ENCODE peak calls at places on chromosome 14, in eight cellular contexts. B is vagina, J is endodermal cell, O is PC-9, H is PC-3, V is heart right ventricle, E is tibial artery, C is adrenal gland. G is an unnamed sample.

GRCh38 chr14:91392623-91393303 is 24.9 kb downstream of the CCDC88C start:
- DNase-seq in B (no peak), J (peak; percentile 79), O (no peak), H (no peak), V (no peak), E (no peak), C (no peak), G (no peak)

GRCh38 chr14:39998114-39998513 is 565.9 kb upstream of the FBXO33 start:
- DNase-seq in B (no peak), J (no peak), O (no peak), H (no peak), V (no peak), E (no peak), C (no peak), G (no peak)

GRCh38 chr14:51283402-51283825 is 43.4 kb downstream of the TMX1 start:
- DNase-seq in B (no peak), J (no peak), O (peak; percentile 76), H (peak; percentile 98), V (no peak), E (no peak), C (no peak), G (peak; percentile 73)

GRCh38 chr14:90383731-90384542 is 12.9 kb upstream of the CALM1 start:
- DNase-seq in B (peak; percentile 91), J (peak; percentile 85), O (no peak), H (peak; percentile 39), V (peak; percentile 67), E (peak; percentile 61), C (peak; percentile 59), G (peak; percentile 36)

GRCh38 chr14:52835122-52835903 is 43.9 kb upstream of the GNPNAT1 start:
- DNase-seq in B (no peak), J (peak; percentile 71), O (no peak), H (peak; percentile 67), V (no peak), E (no peak), C (no peak), G (peak; percentile 85)

GRCh38 chr14:52464175-52464574 is 88.1 kb downstream of the TXNDC16 start:
- DNase-seq in B (no peak), J (no peak), O (no peak), H (no peak), V (no peak), E (no peak), C (no peak), G (no peak)

GRCh38 chr14:22981090-22982012 is 1.0 kb downstream of the AJUBA start:
- DNase-seq in B (no peak), J (peak; percentile 79), O (no peak), H (peak; percentile 43), V (peak; percentile 25), E (no peak), C (no peak), G (no peak)

GRCh38 chr14:99273025-99273723 is 1.2 kb upstream of the BCL11B start:
- DNase-seq in B (no peak), J (peak; percentile 94), O (no peak), H (no peak), V (no peak), E (no peak), C (peak; percentile 24), G (no peak)

GRCh38 chr14:32332415-32333116 is 3.5 kb downstream of the AKAP6 start:
- DNase-seq in B (no peak), J (no peak), O (no peak), H (peak; percentile 56), V (no peak), E (no peak), C (no peak), G (no peak)

GRCh38 chr14:49766839-49767238 is 1.1 kb upstream of the KLHDC2 start:
- DNase-seq in B (no peak), J (peak; percentile 58), O (peak; percentile 72), H (no peak), V (no peak), E (no peak), C (peak; percentile 30), G (no peak)

GRCh38 chr14:39102265-39102968 is 618 bp downstream of the SEC23A start:
- DNase-seq in B (peak; percentile 87), J (no peak), O (no peak), H (peak; percentile 42), V (no peak), E (no peak), C (no peak), G (peak; percentile 31)

GRCh38 chr14:89340200-89340667 is 76.8 kb downstream of the FOXN3 start:
- DNase-seq in B (no peak), J (no peak), O (no peak), H (no peak), V (no peak), E (no peak), C (no peak), G (no peak)

GRCh38 chr14:95828649-95829265 is 47.9 kb upstream of the TUNAR start:
- DNase-seq in B (peak; percentile 67), J (no peak), O (no peak), H (no peak), V (no peak), E (no peak), C (no peak), G (no peak)

GRCh38 chr14:68274722-68275121 is 455.1 kb downstream of the RAD51B start:
- DNase-seq in B (peak; percentile 6), J (no peak), O (no peak), H (peak; percentile 15), V (no peak), E (no peak), C (no peak), G (no peak)

GRCh38 chr14:100159107-100159864 is at the start of gene DEGS2:
- DNase-seq in B (no peak), J (peak; percentile 94), O (no peak), H (peak; percentile 56), V (no peak), E (no peak), C (no peak), G (no peak)

GRCh38 chr14:77663289-77663688 is 44.5 kb downstream of the ALKBH1 start:
- DNase-seq in B (no peak), J (no peak), O (peak; percentile 94), H (peak; percentile 36), V (no peak), E (no peak), C (no peak), G (no peak)
- TF ChIP-seq CTCF in B (no peak), J (no peak), O (no peak), H (no peak), V (no peak), E (no peak), C (no peak), G (no peak)

GRCh38 chr14:104559043-104559768 is 20.4 kb upstream of the C14orf180 start:
- DNase-seq in B (no peak), J (peak; percentile 30), O (no peak), H (no peak), V (peak; percentile 7), E (no peak), C (no peak), G (no peak)

GRCh38 chr14:104557766-104558165 is 21.8 kb upstream of the C14orf180 start:
- DNase-seq in B (no peak), J (no peak), O (no peak), H (no peak), V (no peak), E (no peak), C (no peak), G (no peak)

GRCh38 chr14:104557086-104557485 is 22.5 kb upstream of the C14orf180 start:
- DNase-seq in B (no peak), J (peak; percentile 32), O (no peak), H (no peak), V (no peak), E (no peak), C (no peak), G (no peak)

GRCh38 chr14:104559769-104560585 is 19.6 kb upstream of the C14orf180 start:
- DNase-seq in B (no peak), J (peak; percentile 35), O (no peak), H (no peak), V (peak; percentile 2), E (no peak), C (no peak), G (no peak)

GRCh38 chr14:104558231-104559042 is 21.1 kb upstream of the C14orf180 start:
- DNase-seq in B (no peak), J (no peak), O (no peak), H (no peak), V (peak; percentile 1), E (no peak), C (no peak), G (no peak)
- H3K27me3 ChIP-seq in B (no peaks in the 10 kb centered on the region), J (no peaks in the 10 kb centered on the region), O (peaks cover 98% of the 10 kb centered on the region), H (peaks cover 91% of the 10 kb centered on the region), V (peaks cover 11% of the 10 kb centered on the region), E (peaks cover 84% of the 10 kb centered on the region), C (no peaks in the 10 kb centered on the region), G (no peaks in the 10 kb centered on the region)

GRCh38 chr14:103659631-103660030 is 30.6 kb downstream of the KLC1 start:
- DNase-seq in B (no peak), J (no peak), O (no peak), H (no peak), V (no peak), E (no peak), C (no peak), G (no peak)

GRCh38 chr14:103667671-103668070 is 38.7 kb downstream of the KLC1 start:
- DNase-seq in B (no peak), J (no peak), O (no peak), H (no peak), V (no peak), E (no peak), C (no peak), G (no peak)

GRCh38 chr14:103663506-103663905 is 34.5 kb downstream of the KLC1 start:
- DNase-seq in B (no peak), J (no peak), O (no peak), H (no peak), V (no peak), E (no peak), C (no peak), G (no peak)

GRCh38 chr14:103662029-103662428 is 33.0 kb downstream of the KLC1 start:
- DNase-seq in B (no peak), J (no peak), O (no peak), H (no peak), V (no peak), E (no peak), C (no peak), G (no peak)

GRCh38 chr14:103662591-103662990 is 33.6 kb downstream of the KLC1 start:
- DNase-seq in B (no peak), J (no peak), O (no peak), H (no peak), V (no peak), E (no peak), C (no peak), G (no peak)
- H3K27ac ChIP-seq in B (no peak overlapping the region), J (no peak overlapping the region), O (no peak overlapping the region), H (no peak overlapping the region), V (no peak overlapping the region), E (peak overlapping the region; percentile 9), C (no peak overlapping the region), G (peak overlapping the region; percentile 97)

DNA sequence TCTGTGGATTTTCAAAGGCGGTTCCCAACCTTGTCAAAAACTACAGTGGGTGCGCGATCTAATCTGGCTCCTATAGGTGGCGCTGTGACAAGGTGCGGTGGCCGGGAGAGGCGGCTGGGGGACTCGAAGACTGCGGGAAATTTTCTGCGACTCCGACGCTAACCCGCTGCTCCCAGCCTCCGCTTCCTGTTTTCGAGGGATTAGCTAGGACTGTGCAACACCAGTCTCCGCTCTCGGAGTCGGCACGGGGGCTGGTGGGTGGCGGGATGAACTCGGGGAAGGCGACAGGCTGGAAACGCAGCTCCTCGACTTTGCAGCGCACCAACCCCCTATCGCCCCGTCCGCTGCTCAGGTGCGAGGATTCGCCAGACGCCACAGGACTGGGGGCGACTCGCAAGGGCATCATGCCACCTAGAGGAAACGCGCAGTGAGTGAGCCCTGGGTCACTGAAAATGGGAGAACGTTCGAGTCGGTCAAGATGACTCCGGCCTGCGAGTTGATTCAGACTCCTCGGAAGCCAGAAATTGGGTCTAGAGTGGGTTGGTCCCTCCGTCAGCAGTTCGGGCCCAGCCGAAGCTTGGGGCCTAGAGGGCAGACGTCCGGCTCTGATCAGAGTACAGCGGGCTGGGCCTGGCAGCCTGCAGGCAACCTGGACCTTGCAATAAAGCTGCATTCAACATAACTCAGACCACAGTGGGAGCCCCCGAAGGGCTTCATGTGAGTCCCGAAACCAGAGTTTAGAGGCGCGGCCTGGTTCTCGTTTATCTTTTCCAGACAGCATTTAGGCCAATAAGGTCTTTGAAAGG is 5.5 kb upstream of the PAX9 start:
- DNase-seq in B (no peak), J (peak; percentile 94), O (no peak), H (peak; percentile 77), V (no peak), E (no peak), C (no peak), G (no peak)
- TF ChIP-seq CTCF in B (no peak), J (peak; percentile 91), O (peak; percentile 27), H (peak; percentile 74), V (peak; percentile 39), E (peak; percentile 44), C (no peak), G (peak; percentile 60)